ENCODE peak calls at places on chromosomes 5 and 9, in four cellular contexts. One of them, this sample, is unnamed.

GRCh38 chr5:176866913-176867312 is 32.2 kb downstream of the HK3 start:
- DNase-seq in amygdala: no peak
- DNase-seq in ELR: no peak
- DNase-seq in MCF 10A: no peak
- DNase-seq in this sample: no peak

GRCh38 chr5:1474875-1475543 is 29.8 kb upstream of the SLC6A3 start:
- DNase-seq in amygdala: no peak
- DNase-seq in ELR: no peak
- DNase-seq in MCF 10A: no peak
- DNase-seq in this sample: no peak

GRCh38 chr9:113388833-113389232 is 12.0 kb upstream of the HDHD3 start:
- DNase-seq in amygdala: no peak
- DNase-seq in ELR: no peak
- DNase-seq in MCF 10A: no peak
- DNase-seq in this sample: no peak

GRCh38 chr9:133557581-133557980 is 23.1 kb downstream of the ADAMTSL2 start:
- DNase-seq in amygdala: no peak
- DNase-seq in ELR: no peak
- DNase-seq in MCF 10A: no peak
- DNase-seq in this sample: no peak

GRCh38 chr5:67998709-67999251 is 216.8 kb upstream of the PIK3R1 start:
- DNase-seq in amygdala: no peak
- DNase-seq in ELR: peak
- DNase-seq in MCF 10A: peak
- DNase-seq in this sample: peak

GRCh38 chr9:98778251-98778650 is 18.1 kb downstream of the ANKS6 start:
- DNase-seq in amygdala: no peak
- DNase-seq in ELR: no peak
- DNase-seq in MCF 10A: no peak
- DNase-seq in this sample: no peak

GRCh38 chr9:113476511-113476916 is 13.0 kb downstream of the RGS3 start:
- DNase-seq in amygdala: no peak
- DNase-seq in ELR: no peak
- DNase-seq in MCF 10A: no peak
- DNase-seq in this sample: no peak

GRCh38 chr5:156329197-156329611 is 2.2 kb downstream of the SGCD start:
- DNase-seq in amygdala: no peak
- DNase-seq in ELR: no peak
- DNase-seq in MCF 10A: no peak
- DNase-seq in this sample: no peak

GRCh38 chr5:115962565-115963402 is 509 bp downstream of the LVRN start:
- DNase-seq in amygdala: no peak
- DNase-seq in ELR: no peak
- DNase-seq in MCF 10A: no peak
- DNase-seq in this sample: peak

GRCh38 chr9:111287127-111287526 is 42.9 kb downstream of the OR2K2 start:
- DNase-seq in amygdala: no peak
- DNase-seq in ELR: peak
- DNase-seq in MCF 10A: peak
- DNase-seq in this sample: no peak

GRCh38 chr5:119347996-119348395 is 7.8 kb upstream of the TNFAIP8 start:
- DNase-seq in amygdala: no peak
- DNase-seq in ELR: no peak
- DNase-seq in MCF 10A: no peak
- DNase-seq in this sample: no peak

GRCh38 chr5:112733586-112733985 is 4.1 kb upstream of the APC start:
- DNase-seq in amygdala: no peak
- DNase-seq in ELR: no peak
- DNase-seq in MCF 10A: no peak
- DNase-seq in this sample: no peak

GRCh38 chr5:58073246-58073645 is 386.6 kb downstream of the PLK2 start:
- DNase-seq in amygdala: no peak
- DNase-seq in ELR: no peak
- DNase-seq in MCF 10A: no peak
- DNase-seq in this sample: no peak

GRCh38 chr5:107204413-107204812 is 466.3 kb downstream of the EFNA5 start:
- DNase-seq in amygdala: no peak
- DNase-seq in ELR: no peak
- DNase-seq in MCF 10A: no peak
- DNase-seq in this sample: no peak

This sample was measured in DMS53.